ENCODE peak calls at places on chromosomes 5 and 9, in four cellular contexts. H is cardiac fibroblast, R is choroid plexus epithelial cell, B is cardiac muscle cell. M is an unnamed sample.

GRCh38 chr9:133160742-133161541 is 2.8 kb downstream of the GBGT1 start:
- DNase-seq in H (peak), B (peak), R (peak), M (peak)

GRCh38 chr9:106405871-106406435 is 457.0 kb upstream of the ZNF462 start:
- DNase-seq in B (no peak), H (no peak), R (peak), M (no peak)

GRCh38 chr5:40679071-40679997 is at the start of gene PTGER4:
- DNase-seq in R (peak), H (peak), B (peak), M (peak)

GRCh38 chr5:150663936-150664335 is 2.9 kb downstream of the MYOZ3 start:
- DNase-seq in H (no peak), R (no peak), B (no peak), M (no peak)

GRCh38 chr5:71706906-71707305 is 12.2 kb upstream of the CARTPT start:
- DNase-seq in B (no peak), H (no peak), R (no peak), M (no peak)

GRCh38 chr9:16803648-16804047 is 66.8 kb downstream of the BNC2 start:
- DNase-seq in R (no peak), B (no peak), H (no peak), M (no peak)

GRCh38 chr5:52783226-52783959 is 4.3 kb upstream of the ITGA1 start:
- DNase-seq in B (no peak), H (peak), R (no peak), M (no peak)

GRCh38 chr5:65721050-65721774 is 697 bp downstream of the SGTB start:
- DNase-seq in B (peak), R (peak), H (peak), M (peak)

GRCh38 chr9:2502760-2503159 is 118.8 kb upstream of the VLDLR start:
- DNase-seq in R (no peak), H (no peak), B (no peak), M (peak)

GRCh38 chr5:75951158-75951557 is 132.0 kb upstream of the SV2C start:
- DNase-seq in R (no peak), B (no peak), H (no peak), M (no peak)

GRCh38 chr5:132046915-132047314 is 13.5 kb upstream of the IL3 start:
- DNase-seq in B (no peak), H (no peak), R (no peak), M (no peak)

GRCh38 chr9:77455312-77455927 is 192.7 kb downstream of the GNA14 start:
- DNase-seq in H (no peak), R (no peak), B (no peak), M (no peak)

GRCh38 chr5:80516826-80517225 is 28.9 kb downstream of the FAM151B start:
- DNase-seq in H (peak), B (no peak), R (peak), M (peak)

GRCh38 chr5:179793470-179794139 is at the start of gene LTC4S:
- DNase-seq in B (no peak), R (peak), H (peak), M (peak)

GRCh38 chr9:3708751-3709150 is 182.9 kb upstream of the RFX3 start:
- DNase-seq in H (peak), B (no peak), R (peak), M (peak)

GRCh38 chr5:17113174-17113941 is 104.1 kb upstream of the BASP1 start:
- DNase-seq in R (peak), B (no peak), H (peak), M (peak)

GRCh38 chr5:179414459-179415215 is 69.4 kb upstream of the ADAMTS2 start:
- DNase-seq in R (no peak), H (no peak), B (no peak), M (no peak)

GRCh38 chr9:114850871-114851270 is 45.0 kb upstream of the TNFSF15 start:
- DNase-seq in R (no peak), B (no peak), H (peak), M (no peak)

GRCh38 chr9:5760338-5760737 is 72.6 kb downstream of the ERMP1 start:
- DNase-seq in R (no peak), H (no peak), B (no peak), M (no peak)

GRCh38 chr5:2524620-2525019 is 226.9 kb downstream of the IRX2 start:
- DNase-seq in H (no peak), B (no peak), R (no peak), M (no peak)

GRCh38 chr9:85502815-85503643 is 238.7 kb downstream of the AGTPBP1 start:
- DNase-seq in H (no peak), R (no peak), B (no peak), M (no peak)

GRCh38 chr9:132163876-132164603 is 2.2 kb downstream of the NTNG2 start:
- DNase-seq in H (no peak), R (peak), B (no peak), M (no peak)

GRCh38 chr5:77251921-77252320 is 41.4 kb downstream of the PDE8B start:
- DNase-seq in H (no peak), B (no peak), R (no peak), M (no peak)

GRCh38 chr5:116343961-116344360 is 230.7 kb downstream of the SEMA6A start:
- DNase-seq in B (no peak), H (no peak), R (no peak), M (no peak)

GRCh38 chr9:92142329-92142728 is 27.1 kb upstream of the SPTLC1 start:
- DNase-seq in H (no peak), R (no peak), B (no peak), M (no peak)
- H3K4me3 ChIP-seq in H (peak), R (peak), B (no peak), M (no peak)

DNA sequence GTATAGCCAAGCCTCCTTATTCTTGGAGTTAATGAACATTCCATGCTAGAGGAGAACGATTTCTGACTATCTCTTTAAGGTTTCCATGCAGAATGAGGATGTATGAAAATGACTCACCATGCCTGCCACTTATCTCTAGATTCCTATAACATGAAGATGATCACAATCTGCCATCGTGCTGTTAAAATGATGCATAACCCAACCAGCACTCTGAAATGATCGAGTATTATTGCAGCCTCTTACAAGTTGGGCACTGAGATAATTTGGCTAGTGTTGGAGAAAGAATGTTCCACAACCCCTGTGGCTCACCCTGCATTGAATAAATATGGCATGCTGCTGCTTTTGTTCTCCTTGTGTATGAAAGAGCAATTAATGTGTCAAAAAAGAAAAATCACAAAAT is 1143.6 kb upstream of the WWC1 start:
- DNase-seq in B (no peak), R (no peak), H (peak), M (no peak)
- TF ChIP-seq CTCF in B (no peak), R (no peak), H (no peak), M (no peak)

GRCh38 chr9:134267305-134268265 is 58.7 kb upstream of the RXRA start:
- DNase-seq in B (peak), R (no peak), H (no peak), M (no peak)

GRCh38 chr9:134271338-134272301 is 54.6 kb upstream of the RXRA start:
- DNase-seq in B (no peak), H (no peak), R (peak), M (no peak)

GRCh38 chr9:134265078-134265477 is 61.2 kb upstream of the RXRA start:
- DNase-seq in H (no peak), B (no peak), R (no peak), M (no peak)

GRCh38 chr9:134266418-134266817 is 59.8 kb upstream of the RXRA start:
- DNase-seq in H (no peak), R (no peak), B (no peak), M (no peak)

GRCh38 chr9:134268308-134268724 is 57.9 kb upstream of the RXRA start:
- DNase-seq in H (no peak), B (peak), R (peak), M (no peak)
- H3K4me3 ChIP-seq in H (no peak), B (no peak), R (no peak), M (no peak)

GRCh38 chr5:129459485-129460120 is 495 bp upstream of the ADAMTS19 start:
- DNase-seq in B (peak), H (peak), R (peak), M (peak)

GRCh38 chr5:129461816-129462396 is 1.8 kb downstream of the ADAMTS19 start:
- DNase-seq in R (no peak), H (no peak), B (no peak), M (no peak)

GRCh38 chr5:129460121-129460950 is at the start of gene ADAMTS19:
- DNase-seq in B (peak), R (peak), H (peak), M (peak)

GRCh38 chr5:129465945-129466344 is 5.8 kb downstream of the ADAMTS19 start:
- DNase-seq in B (no peak), R (no peak), H (no peak), M (no peak)

DNA sequence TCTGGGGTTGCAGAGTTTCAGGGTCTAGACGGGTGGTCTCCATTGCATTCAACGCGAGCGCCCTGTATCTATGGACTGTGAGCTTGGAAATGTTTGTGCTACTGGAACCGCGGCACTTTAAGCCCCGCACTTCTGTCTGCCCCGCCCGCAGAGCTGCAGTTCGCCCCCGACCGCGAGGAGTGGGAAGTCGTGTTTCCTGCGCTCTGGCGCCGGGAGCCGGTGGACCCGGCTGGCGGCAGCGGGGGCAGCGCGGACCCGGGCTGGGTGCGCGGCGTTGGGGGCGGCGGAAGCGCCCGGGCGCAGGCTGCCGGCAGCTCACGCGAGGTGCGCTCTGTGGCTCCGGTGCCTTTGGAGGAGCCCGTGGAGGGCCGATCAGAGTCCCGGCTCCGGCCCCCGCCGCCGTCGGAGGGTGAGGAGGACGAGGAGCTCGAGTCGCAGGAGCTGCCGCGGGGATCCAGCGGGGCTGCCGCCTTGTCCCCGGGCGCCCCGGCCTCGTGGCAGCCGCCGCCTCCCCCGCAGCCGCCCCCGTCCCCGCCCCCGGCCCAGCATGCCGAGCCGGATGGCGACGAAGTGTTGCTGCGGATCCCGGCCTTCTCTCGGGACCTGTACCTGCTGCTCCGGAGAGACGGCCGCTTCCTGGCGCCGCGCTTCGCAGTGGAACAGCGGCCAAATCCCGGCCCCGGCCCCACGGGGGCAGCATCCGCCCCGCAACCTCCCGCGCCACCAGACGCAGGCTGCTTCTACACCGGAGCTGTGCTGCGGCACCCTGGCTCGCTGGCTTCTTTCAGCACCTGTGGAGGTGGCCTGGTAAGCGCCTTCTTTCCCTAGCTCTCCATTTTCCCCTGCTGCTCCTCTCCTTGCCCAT is 1.1 kb downstream of the ADAMTS19 start:
- DNase-seq in R (peak), B (peak), H (peak), M (peak)
- TF ChIP-seq CTCF in R (peak), B (peak), H (peak), M (peak)

GRCh38 chr9:137237759-137238726 is 3.0 kb upstream of the TUBB4B start:
- DNase-seq in H (no peak), R (no peak), B (no peak), M (no peak)

GRCh38 chr9:137234758-137235423 is 4.2 kb downstream of the SLC34A3 start:
- DNase-seq in R (no peak), B (no peak), H (no peak), M (no peak)

GRCh38 chr9:137235424-137236237 is 4.9 kb downstream of the SLC34A3 start:
- DNase-seq in H (no peak), B (no peak), R (no peak), M (no peak)

GRCh38 chr9:137236238-137236935 is 4.7 kb upstream of the TUBB4B start:
- DNase-seq in B (peak), R (peak), H (peak), M (peak)

GRCh38 chr9:137236936-137237421 is 4.1 kb upstream of the TUBB4B start:
- DNase-seq in R (no peak), B (no peak), H (no peak), M (no peak)
- H3K4me3 ChIP-seq in R (no peak), B (no peak), H (no peak), M (no peak)